ENCODE peak calls at places on chromosomes 16 and 17, in eight cellular contexts. One of them, this sample, is unnamed.

GRCh38 chr17:69822314-69822875 is 252.6 kb upstream of the KCNJ16 start:
- DNase-seq in pancreas: peak
- DNase-seq in heart right ventricle: no peak
- DNase-seq in RWPE1: no peak
- DNase-seq in fibroblast of lung: no peak
- DNase-seq in cardiac muscle cell: no peak
- DNase-seq in lung: no peak
- DNase-seq in upper lobe of right lung: no peak
- DNase-seq in this sample: no peak

GRCh38 chr16:3968556-3968955 is 88.0 kb upstream of the CREBBP start:
- DNase-seq in pancreas: no peak
- DNase-seq in heart right ventricle: no peak
- DNase-seq in RWPE1: no peak
- DNase-seq in fibroblast of lung: no peak
- DNase-seq in cardiac muscle cell: peak
- DNase-seq in lung: no peak
- DNase-seq in upper lobe of right lung: no peak
- DNase-seq in this sample: no peak

GRCh38 chr17:34163681-34164080 is 91.4 kb upstream of the CCL2 start:
- DNase-seq in pancreas: no peak
- DNase-seq in heart right ventricle: no peak
- DNase-seq in RWPE1: no peak
- DNase-seq in fibroblast of lung: peak
- DNase-seq in cardiac muscle cell: peak
- DNase-seq in lung: no peak
- DNase-seq in upper lobe of right lung: no peak
- DNase-seq in this sample: no peak

GRCh38 chr17:79810138-79811027 is 13.5 kb upstream of the CBX8 start:
- DNase-seq in pancreas: peak
- DNase-seq in heart right ventricle: peak
- DNase-seq in RWPE1: peak
- DNase-seq in fibroblast of lung: peak
- DNase-seq in cardiac muscle cell: peak
- DNase-seq in lung: no peak
- DNase-seq in upper lobe of right lung: no peak
- DNase-seq in this sample: peak

GRCh38 chr17:48825446-48826381 is 5.1 kb upstream of the CALCOCO2 start:
- DNase-seq in pancreas: no peak
- DNase-seq in heart right ventricle: no peak
- DNase-seq in RWPE1: no peak
- DNase-seq in fibroblast of lung: no peak
- DNase-seq in cardiac muscle cell: no peak
- DNase-seq in lung: no peak
- DNase-seq in upper lobe of right lung: no peak
- DNase-seq in this sample: no peak

GRCh38 chr17:79298801-79299200 is 224.2 kb downstream of the ENGASE start:
- DNase-seq in pancreas: no peak
- DNase-seq in heart right ventricle: no peak
- DNase-seq in RWPE1: no peak
- DNase-seq in fibroblast of lung: no peak
- DNase-seq in cardiac muscle cell: no peak
- DNase-seq in lung: no peak
- DNase-seq in upper lobe of right lung: no peak
- DNase-seq in this sample: no peak

GRCh38 chr17:29163563-29163962 is 16.6 kb downstream of the MYO18A start:
- DNase-seq in pancreas: no peak
- DNase-seq in heart right ventricle: no peak
- DNase-seq in RWPE1: no peak
- DNase-seq in fibroblast of lung: no peak
- DNase-seq in cardiac muscle cell: peak
- DNase-seq in lung: no peak
- DNase-seq in upper lobe of right lung: no peak
- DNase-seq in this sample: no peak

GRCh38 chr16:2586901-2587480 is 49.2 kb downstream of the PDPK1 start:
- DNase-seq in pancreas: peak
- DNase-seq in heart right ventricle: no peak
- DNase-seq in RWPE1: no peak
- DNase-seq in fibroblast of lung: no peak
- DNase-seq in cardiac muscle cell: no peak
- DNase-seq in lung: no peak
- DNase-seq in upper lobe of right lung: peak
- DNase-seq in this sample: peak

GRCh38 chr17:76005263-76006149 is 4.9 kb downstream of the CDK3 start:
- DNase-seq in pancreas: peak
- DNase-seq in heart right ventricle: peak
- DNase-seq in RWPE1: peak
- DNase-seq in fibroblast of lung: peak
- DNase-seq in cardiac muscle cell: peak
- DNase-seq in lung: peak
- DNase-seq in upper lobe of right lung: no peak
- DNase-seq in this sample: no peak

GRCh38 chr17:3667366-3668278 is 756 bp downstream of the TAX1BP3 start:
- DNase-seq in pancreas: peak
- DNase-seq in heart right ventricle: peak
- DNase-seq in RWPE1: peak
- DNase-seq in fibroblast of lung: peak
- DNase-seq in cardiac muscle cell: peak
- DNase-seq in lung: peak
- DNase-seq in upper lobe of right lung: peak
- DNase-seq in this sample: no peak

DNA sequence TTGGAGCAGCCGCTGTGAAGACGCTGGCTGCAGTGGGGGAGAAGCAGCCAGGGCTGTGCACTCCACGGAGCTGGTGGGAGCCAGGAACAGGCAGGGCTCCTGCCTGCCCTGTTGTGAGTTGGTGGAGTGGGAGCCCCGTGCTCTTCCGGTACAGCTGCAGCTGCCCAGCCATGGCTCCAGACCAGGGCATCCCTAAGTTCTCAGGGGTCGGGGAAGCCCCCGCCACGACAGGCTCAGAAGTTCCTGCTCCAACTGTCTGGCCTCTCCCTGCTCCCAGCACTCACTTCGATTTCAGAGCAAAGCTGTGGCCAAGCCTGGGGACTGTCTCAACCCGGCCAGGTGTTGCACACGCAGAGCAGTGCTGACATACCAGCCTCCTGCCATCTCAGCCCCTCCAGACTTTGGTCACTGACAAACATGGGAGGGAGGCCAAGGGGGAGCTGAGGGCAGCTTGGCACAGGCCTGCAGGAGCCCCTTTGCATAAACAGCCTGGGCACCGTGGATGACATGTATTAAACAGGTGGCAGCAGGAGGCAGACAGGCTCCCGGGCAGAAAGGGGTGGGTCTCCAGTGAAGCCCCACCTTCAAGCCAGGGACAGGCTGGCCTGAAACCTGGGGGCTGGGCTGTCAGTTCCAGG is 13.9 kb upstream of the KDM8 start:
- DNase-seq in pancreas: peak
- DNase-seq in heart right ventricle: no peak
- DNase-seq in RWPE1: no peak
- DNase-seq in fibroblast of lung: no peak
- DNase-seq in cardiac muscle cell: no peak
- DNase-seq in lung: no peak
- DNase-seq in upper lobe of right lung: no peak
- DNase-seq in this sample: no peak
- H3K27ac ChIP-seq in pancreas: peak
- H3K27ac ChIP-seq in heart right ventricle: no peak
- H3K27ac ChIP-seq in RWPE1: no peak
- H3K27ac ChIP-seq in fibroblast of lung: no peak
- H3K27ac ChIP-seq in cardiac muscle cell: no peak
- H3K27ac ChIP-seq in lung: no peak
- H3K27ac ChIP-seq in upper lobe of right lung: no peak
- H3K27ac ChIP-seq in this sample: no peak

GRCh38 chr16:1285669-1286491 is 23.6 kb upstream of the UBE2I start:
- DNase-seq in pancreas: peak
- DNase-seq in heart right ventricle: no peak
- DNase-seq in RWPE1: no peak
- DNase-seq in fibroblast of lung: no peak
- DNase-seq in cardiac muscle cell: no peak
- DNase-seq in lung: no peak
- DNase-seq in upper lobe of right lung: no peak
- DNase-seq in this sample: no peak
- TF ChIP-seq CTCF in pancreas: no peak
- TF ChIP-seq CTCF in heart right ventricle: no peak
- TF ChIP-seq CTCF in RWPE1: no peak
- TF ChIP-seq CTCF in fibroblast of lung: no peak
- TF ChIP-seq CTCF in cardiac muscle cell: no peak
- TF ChIP-seq CTCF in lung: no peak
- TF ChIP-seq CTCF in upper lobe of right lung: no peak
- TF ChIP-seq CTCF in this sample: no peak

DNA sequence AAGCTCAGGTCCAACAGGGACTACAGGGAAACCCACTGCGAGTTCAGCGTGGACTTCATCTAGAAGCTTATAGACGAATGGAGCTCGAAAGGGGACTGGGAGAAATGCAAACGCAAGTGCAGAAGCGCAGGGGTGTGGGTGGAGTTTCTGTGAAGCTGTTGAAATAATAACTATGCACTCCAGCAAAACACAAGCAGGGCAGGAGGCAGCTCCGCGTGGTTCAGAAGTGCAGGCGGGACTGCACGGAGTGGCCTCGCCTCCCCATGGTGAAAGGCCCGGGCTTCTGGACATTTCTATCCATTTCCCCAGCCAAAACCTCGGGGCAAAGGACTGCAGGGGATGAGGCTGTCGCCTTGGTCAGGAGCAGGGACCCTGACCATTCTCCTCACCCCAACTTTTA is 74.5 kb downstream of the ZNF423 start:
- DNase-seq in pancreas: no peak
- DNase-seq in heart right ventricle: no peak
- DNase-seq in RWPE1: no peak
- DNase-seq in fibroblast of lung: no peak
- DNase-seq in cardiac muscle cell: peak
- DNase-seq in lung: no peak
- DNase-seq in upper lobe of right lung: no peak
- DNase-seq in this sample: no peak
- H3K27ac ChIP-seq in pancreas: no peak
- H3K27ac ChIP-seq in heart right ventricle: no peak
- H3K27ac ChIP-seq in RWPE1: no peak
- H3K27ac ChIP-seq in fibroblast of lung: no peak
- H3K27ac ChIP-seq in cardiac muscle cell: no peak
- H3K27ac ChIP-seq in lung: no peak
- H3K27ac ChIP-seq in upper lobe of right lung: no peak
- H3K27ac ChIP-seq in this sample: no peak

DNA sequence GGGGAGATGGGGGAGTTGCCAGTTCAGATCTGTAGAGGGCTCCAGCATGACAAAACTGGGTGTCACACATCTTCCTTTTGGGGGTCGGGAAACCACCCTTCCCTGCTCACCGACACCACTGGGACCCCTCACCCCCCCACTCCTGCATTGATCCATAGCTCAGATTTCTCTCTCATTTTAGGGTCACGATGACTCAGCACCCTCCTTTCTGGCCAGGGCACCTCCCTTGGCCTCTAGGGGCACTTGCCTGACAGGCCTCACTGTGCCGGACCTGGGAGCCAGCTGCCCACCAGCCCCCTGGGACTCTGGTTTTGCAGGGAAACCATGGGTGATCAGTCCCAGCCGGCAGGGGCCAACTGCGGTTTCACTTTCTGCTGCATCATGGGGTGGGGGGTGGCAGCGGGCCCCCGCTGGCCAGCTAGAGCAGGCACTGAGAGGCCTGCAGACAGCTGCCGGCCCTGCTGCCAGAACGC is 239.4 kb downstream of the MRTFB start:
- DNase-seq in pancreas: no peak
- DNase-seq in heart right ventricle: no peak
- DNase-seq in RWPE1: no peak
- DNase-seq in fibroblast of lung: peak
- DNase-seq in cardiac muscle cell: peak
- DNase-seq in lung: no peak
- DNase-seq in upper lobe of right lung: no peak
- DNase-seq in this sample: no peak
- TF ChIP-seq CTCF in pancreas: no peak
- TF ChIP-seq CTCF in heart right ventricle: peak
- TF ChIP-seq CTCF in RWPE1: no peak
- TF ChIP-seq CTCF in fibroblast of lung: peak
- TF ChIP-seq CTCF in cardiac muscle cell: no peak
- TF ChIP-seq CTCF in lung: no peak
- TF ChIP-seq CTCF in upper lobe of right lung: no peak
- TF ChIP-seq CTCF in this sample: no peak

GRCh38 chr17:57295526-57296023 is 39.3 kb downstream of the MSI2 start:
- DNase-seq in pancreas: no peak
- DNase-seq in heart right ventricle: no peak
- DNase-seq in RWPE1: no peak
- DNase-seq in fibroblast of lung: peak
- DNase-seq in cardiac muscle cell: peak
- DNase-seq in lung: no peak
- DNase-seq in upper lobe of right lung: no peak
- DNase-seq in this sample: no peak
- H3K27ac ChIP-seq in pancreas: no peak
- H3K27ac ChIP-seq in heart right ventricle: peak
- H3K27ac ChIP-seq in RWPE1: no peak
- H3K27ac ChIP-seq in fibroblast of lung: no peak
- H3K27ac ChIP-seq in cardiac muscle cell: no peak
- H3K27ac ChIP-seq in lung: no peak
- H3K27ac ChIP-seq in upper lobe of right lung: no peak
- H3K27ac ChIP-seq in this sample: no peak